ENCODE peak calls at places on chromosomes 1 and 21, in five cellular contexts. W is AG04450, K is HFF-Myc, D is left ventricle myocardium inferior, S is esophagus squamous epithelium. C is an unnamed sample.
A peak's percentile ranks its signal among the peaks of the same experiment; 100 is the strongest.

GRCh38 chr21:39441502-39442475 is 3.8 kb downstream of the LCA5L start:
- DNase-seq in W (no peak), K (no peak), D (no peak), S (no peak), C (peak; percentile 62)

GRCh38 chr1:116538527-116538926 is 32.3 kb downstream of the CD58 start:
- DNase-seq in W (no peak), K (no peak), D (no peak), S (no peak), C (peak; percentile 64)

GRCh38 chr21:29114765-29115164 is 15.7 kb upstream of the MAP3K7CL start:
- DNase-seq in W (peak; percentile 77), K (peak; percentile 53), D (no peak), S (no peak), C (no peak)

GRCh38 chr1:29655945-29656866 is 419.9 kb downstream of the PTPRU start:
- DNase-seq in W (no peak), K (no peak), D (no peak), S (no peak), C (no peak)

GRCh38 chr1:182430263-182431068 is 19.5 kb upstream of the RGSL1 start:
- DNase-seq in W (no peak), K (no peak), D (no peak), S (no peak), C (peak; percentile 81)

GRCh38 chr1:36464605-36465393 is 615 bp upstream of the MRPS15 start:
- DNase-seq in W (no peak), K (no peak), D (no peak), S (no peak), C (no peak)

GRCh38 chr1:202692959-202693555 is 17.2 kb downstream of the SYT2 start:
- DNase-seq in W (peak; percentile 34), K (peak; percentile 39), D (peak; percentile 50), S (no peak), C (peak; percentile 71)

GRCh38 chr1:182175340-182176068 is 114.0 kb upstream of the ZNF648 start:
- DNase-seq in W (no peak), K (no peak), D (no peak), S (no peak), C (no peak)

GRCh38 chr1:208110296-208110695 is 133.9 kb downstream of the PLXNA2 start:
- DNase-seq in W (no peak), K (no peak), D (no peak), S (no peak), C (no peak)

GRCh38 chr1:1429671-1430073 is 5.8 kb upstream of the VWA1 start:
- DNase-seq in W (no peak), K (no peak), D (no peak), S (no peak), C (no peak)

GRCh38 chr1:152906023-152906565 is 2.3 kb upstream of the IVL start:
- DNase-seq in W (no peak), K (no peak), D (no peak), S (no peak), C (no peak)

GRCh38 chr1:15210651-15211390 is 36.2 kb upstream of the FHAD1 start:
- DNase-seq in W (no peak), K (no peak), D (no peak), S (no peak), C (no peak)

GRCh38 chr1:114154963-114155322 is 1.3 kb upstream of the SYT6 start:
- DNase-seq in W (no peak), K (peak; percentile 17), D (no peak), S (no peak), C (no peak)

GRCh38 chr1:53470155-53470554 is 11.0 kb downstream of the DMRTB1 start:
- DNase-seq in W (peak; percentile 27), K (no peak), D (peak; percentile 68), S (no peak), C (no peak)

GRCh38 chr1:227883641-227884301 is 64.0 kb downstream of the WNT9A start:
- DNase-seq in W (no peak), K (no peak), D (no peak), S (no peak), C (no peak)

GRCh38 chr1:21200767-21201166 is 24.1 kb upstream of the EIF4G3 start:
- DNase-seq in W (no peak), K (no peak), D (no peak), S (no peak), C (no peak)

GRCh38 chr1:185788386-185788785 is 54.2 kb downstream of the HMCN1 start:
- DNase-seq in W (no peak), K (no peak), D (no peak), S (no peak), C (no peak)

GRCh38 chr1:236870721-236871120 is 75.6 kb downstream of the MTR start:
- DNase-seq in W (no peak), K (no peak), D (no peak), S (no peak), C (no peak)

GRCh38 chr1:111475706-111476105 is 1.9 kb downstream of the C1orf162 start:
- DNase-seq in W (no peak), K (no peak), D (no peak), S (no peak), C (peak; percentile 43)

GRCh38 chr1:54542962-54543539 is 5.0 kb upstream of the ACOT11 start:
- DNase-seq in W (no peak), K (no peak), D (no peak), S (no peak), C (no peak)

GRCh38 chr1:161367684-161368398 is at the start of gene CFAP126:
- DNase-seq in W (no peak), K (peak; percentile 32), D (peak; percentile 44), S (no peak), C (peak; percentile 81)

GRCh38 chr1:99603699-99604595 is 42.0 kb upstream of the PALMD start:
- DNase-seq in W (no peak), K (no peak), D (no peak), S (no peak), C (no peak)

GRCh38 chr1:40258445-40258769 is 371 bp downstream of the ZMPSTE24 start:
- DNase-seq in W (no peak), K (no peak), D (no peak), S (no peak), C (no peak)

GRCh38 chr1:44894591-44894990 is 51.5 kb upstream of the PTCH2 start:
- DNase-seq in W (peak; percentile 76), K (peak; percentile 61), D (no peak), S (no peak), C (no peak)

GRCh38 chr1:53454019-53454418 is 5.2 kb upstream of the DMRTB1 start:
- DNase-seq in W (no peak), K (no peak), D (no peak), S (no peak), C (no peak)

GRCh38 chr1:108034396-108034795 is 69.4 kb upstream of the VAV3 start:
- DNase-seq in W (no peak), K (no peak), D (no peak), S (no peak), C (no peak)

GRCh38 chr1:65458730-65459396 is 38.4 kb downstream of the LEPR start:
- DNase-seq in W (no peak), K (no peak), D (no peak), S (no peak), C (no peak)

GRCh38 chr1:53982762-53983101 is 35.3 kb downstream of the LDLRAD1 start:
- DNase-seq in W (no peak), K (no peak), D (no peak), S (no peak), C (no peak)

GRCh38 chr1:163928649-163929048 is 606.9 kb downstream of the NUF2 start:
- DNase-seq in W (no peak), K (no peak), D (no peak), S (no peak), C (no peak)

DNA sequence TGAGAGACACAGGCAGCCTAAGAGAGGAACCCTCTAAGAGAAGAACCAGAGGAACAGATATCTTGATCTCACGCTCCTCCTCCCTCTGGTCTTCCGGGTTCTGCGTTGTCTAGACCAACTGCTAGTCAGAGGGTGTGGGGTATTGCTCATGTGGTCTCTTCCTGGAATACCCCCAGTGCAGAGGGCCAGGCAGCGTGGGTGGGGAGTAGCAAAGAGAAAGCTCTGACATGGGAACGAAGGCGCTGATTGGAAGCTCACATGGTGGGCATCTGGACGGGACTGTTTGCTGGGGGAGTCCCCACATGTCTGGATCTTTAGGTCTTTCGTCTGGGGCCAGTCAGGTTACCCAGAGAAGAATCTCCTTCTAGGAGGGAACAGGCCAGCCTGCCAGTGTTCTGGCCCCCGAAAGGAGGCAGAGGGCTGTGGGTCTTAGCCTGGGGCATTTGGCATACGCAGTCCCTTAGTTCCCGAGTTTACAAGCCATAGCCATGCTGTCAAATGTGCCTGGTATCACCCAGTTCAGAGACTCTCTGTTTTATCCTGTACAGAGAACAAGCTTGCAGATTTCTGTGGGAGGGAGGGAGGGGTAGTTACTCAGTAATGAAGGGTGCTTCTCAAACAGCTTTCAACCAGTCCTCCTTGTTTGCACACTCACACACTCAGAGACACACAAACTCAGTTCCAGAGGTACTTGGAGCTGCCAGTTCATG is 18.3 kb upstream of the IL6R start:
- DNase-seq in W (no peak), K (no peak), D (no peak), S (no peak), C (peak; percentile 83)
- H3K4me3 ChIP-seq in W (no peak overlapping the region), K (no peak overlapping the region), D (no peak overlapping the region), S (no peak overlapping the region), C (peak overlapping the region; percentile 36)

GRCh38 chr1:94924967-94925366 is 1.9 kb downstream of the CNN3 start:
- DNase-seq in W (no peak), K (no peak), D (no peak), S (no peak), C (no peak)
- H3K4me3 ChIP-seq in W (peak overlapping the region; percentile 87), K (peak overlapping the region; percentile 72), D (peak overlapping the region; percentile 80), S (peak overlapping the region; percentile 81), C (no peak overlapping the region)

GRCh38 chr1:214392246-214392645 is 111.3 kb downstream of the SMYD2 start:
- DNase-seq in W (peak; percentile 61), K (no peak), D (no peak), S (no peak), C (no peak)
- H3K4me3 ChIP-seq in W (no peak overlapping the region), K (no peak overlapping the region), D (no peak overlapping the region), S (no peak overlapping the region), C (no peak overlapping the region)

GRCh38 chr1:84301759-84302380 is 362 bp downstream of the SAMD13 start:
- DNase-seq in W (no peak), K (no peak), D (no peak), S (no peak), C (no peak)

GRCh38 chr1:84299536-84300260 is 1.8 kb upstream of the SAMD13 start:
- DNase-seq in W (no peak), K (no peak), D (no peak), S (no peak), C (no peak)

GRCh38 chr1:84303154-84303830 is 1.8 kb downstream of the SAMD13 start:
- DNase-seq in W (no peak), K (no peak), D (no peak), S (no peak), C (no peak)

GRCh38 chr1:84300501-84300900 is 1.0 kb upstream of the SAMD13 start:
- DNase-seq in W (no peak), K (no peak), D (no peak), S (no peak), C (no peak)

DNA sequence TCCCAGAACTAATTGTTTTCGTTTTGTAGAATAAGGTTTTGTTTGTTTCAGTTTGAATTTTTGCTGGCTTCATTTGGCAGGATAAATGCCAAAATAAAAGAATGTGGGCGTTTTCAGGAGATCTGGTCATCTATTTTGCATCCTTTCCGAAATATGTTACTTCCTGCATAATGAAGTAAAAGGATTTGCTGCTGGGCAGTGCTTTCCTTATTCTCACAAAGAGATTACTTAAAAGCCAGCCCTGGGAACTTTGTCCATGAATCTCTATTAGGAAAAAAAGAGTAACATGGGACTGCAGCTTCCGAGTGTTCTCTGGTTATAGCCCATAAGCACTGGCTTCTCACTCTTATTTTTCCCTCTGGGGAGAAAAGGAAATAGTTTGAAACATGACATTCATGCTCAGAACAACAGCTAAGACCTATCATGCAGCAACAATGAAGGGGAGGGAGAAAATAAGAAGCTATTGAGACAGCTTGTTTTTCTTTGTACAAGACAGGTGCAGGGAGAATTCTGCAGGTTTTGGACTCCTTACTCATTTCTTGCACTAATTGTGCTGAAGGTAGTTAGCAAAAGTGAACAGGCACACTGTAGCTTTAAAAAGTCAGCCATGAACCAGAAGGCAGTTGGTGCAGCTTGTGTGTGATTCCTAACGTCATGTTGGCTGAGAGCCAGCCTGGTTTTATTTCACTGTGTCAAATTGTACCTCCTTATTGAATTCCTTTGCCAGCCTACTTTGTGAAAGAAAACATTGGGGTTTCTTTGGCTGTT is at the start of gene SAMD13:
- DNase-seq in W (peak; percentile 29), K (peak; percentile 77), D (peak; percentile 47), S (no peak), C (peak; percentile 72)
- H3K4me3 ChIP-seq in W (peak within 1 kb of the TSS; percentile 7), K (peak within 1 kb of the TSS; percentile 29), D (peak within 1 kb of the TSS; percentile 63), S (peak within 1 kb of the TSS; percentile 19), C (peak within 1 kb of the TSS; percentile 46)

C was measured in GM12865.